ENCODE peak calls at places on chromosomes 6 and 20, in seven cellular contexts. W is SW 1271, A is IMR-90, R is NCI-H1436, N is Right ventricle myocardium superior, K is mesothelial cell of epicardium, B is transverse colon. G is an unnamed sample.
A peak's percentile ranks its signal among the peaks of the same experiment; 100 is the strongest.

GRCh38 chr6:83958250-83958685 is 75.3 kb upstream of the MRAP2 start:
- DNase-seq in W (no peak), A (peak; percentile 44), R (no peak), N (no peak), K (no peak), B (no peak), G (no peak)

GRCh38 chr6:153625089-153625488 is 414.0 kb upstream of the OPRM1 start:
- DNase-seq in W (no peak), A (no peak), R (no peak), N (no peak), K (peak; percentile 72), B (no peak), G (no peak)

GRCh38 chr20:25495189-25495824 is 87.8 kb downstream of the GINS1 start:
- DNase-seq in W (no peak), A (no peak), R (peak; percentile 6), N (no peak), K (no peak), B (no peak), G (peak; percentile 14)

GRCh38 chr6:132907915-132908314 is 93.5 kb downstream of the RPS12 start:
- DNase-seq in W (no peak), A (peak; percentile 93), R (no peak), N (no peak), K (no peak), B (no peak), G (no peak)

GRCh38 chr6:116111552-116112528 is 11.2 kb downstream of the NT5DC1 start:
- DNase-seq in W (no peak), A (peak; percentile 44), R (peak; percentile 9), N (no peak), K (no peak), B (peak; percentile 49), G (no peak)

GRCh38 chr6:140921366-140922226 is 1211.1 kb upstream of the GJE1 start:
- DNase-seq in W (no peak), A (peak; percentile 86), R (no peak), N (no peak), K (no peak), B (peak; percentile 19), G (no peak)

GRCh38 chr6:167825059-167825758 is 1.5 kb upstream of the AFDN start:
- DNase-seq in W (no peak), A (no peak), R (no peak), N (no peak), K (no peak), B (no peak), G (no peak)

GRCh38 chr6:37488464-37488863 is 11.2 kb downstream of the CCDC167 start:
- DNase-seq in W (no peak), A (no peak), R (no peak), N (no peak), K (no peak), B (no peak), G (no peak)

GRCh38 chr6:37283268-37283667 is 25.3 kb upstream of the TMEM217 start:
- DNase-seq in W (no peak), A (peak; percentile 20), R (no peak), N (no peak), K (no peak), B (no peak), G (no peak)

GRCh38 chr6:104771258-104771832 is 88.4 kb downstream of the HACE1 start:
- DNase-seq in W (no peak), A (peak; percentile 44), R (peak; percentile 7), N (no peak), K (no peak), B (no peak), G (no peak)

GRCh38 chr20:11712611-11713160 is 205.0 kb upstream of the BTBD3 start:
- DNase-seq in W (no peak), A (no peak), R (no peak), N (no peak), K (no peak), B (no peak), G (no peak)

GRCh38 chr6:143675327-143675900 is 2.4 kb upstream of the PHACTR2 start:
- DNase-seq in W (no peak), A (no peak), R (no peak), N (no peak), K (no peak), B (no peak), G (no peak)

GRCh38 chr6:113209315-113209714 is 647.8 kb upstream of the MARCKS start:
- DNase-seq in W (no peak), A (no peak), R (no peak), N (no peak), K (no peak), B (no peak), G (no peak)

GRCh38 chr6:127406122-127406521 is 53.1 kb downstream of the KIAA0408 start:
- DNase-seq in W (no peak), A (no peak), R (no peak), N (no peak), K (no peak), B (no peak), G (no peak)

GRCh38 chr6:43954311-43955131 is 172.7 kb downstream of the MRPL14 start:
- DNase-seq in W (no peak), A (no peak), R (no peak), N (peak; percentile 82), K (no peak), B (no peak), G (no peak)

GRCh38 chr6:34015576-34015975 is 130.3 kb downstream of the GRM4 start:
- DNase-seq in W (no peak), A (no peak), R (no peak), N (no peak), K (no peak), B (no peak), G (no peak)

GRCh38 chr20:3900187-3900604 is 11.0 kb downstream of the PANK2 start:
- DNase-seq in W (no peak), A (no peak), R (no peak), N (no peak), K (no peak), B (no peak), G (no peak)

GRCh38 chr6:170147056-170147787 is 143.7 kb downstream of the DLL1 start:
- DNase-seq in W (no peak), A (no peak), R (no peak), N (peak; percentile 57), K (no peak), B (no peak), G (no peak)

GRCh38 chr20:56202493-56203077 is 45.9 kb upstream of the MC3R start:
- DNase-seq in W (no peak), A (no peak), R (no peak), N (no peak), K (no peak), B (no peak), G (no peak)

GRCh38 chr6:30800876-30801275 is 56.5 kb upstream of the IER3 start:
- DNase-seq in W (no peak), A (no peak), R (no peak), N (no peak), K (no peak), B (no peak), G (no peak)

GRCh38 chr6:677919-678318 is 15.0 kb downstream of the EXOC2 start:
- DNase-seq in W (no peak), A (no peak), R (no peak), N (no peak), K (no peak), B (no peak), G (no peak)

GRCh38 chr6:44717431-44717830 is 329.9 kb downstream of the CDC5L start:
- DNase-seq in W (no peak), A (no peak), R (no peak), N (no peak), K (no peak), B (no peak), G (no peak)

GRCh38 chr6:118830691-118831090 is 63.3 kb upstream of the ASF1A start:
- DNase-seq in W (no peak), A (no peak), R (no peak), N (no peak), K (no peak), B (no peak), G (no peak)

GRCh38 chr6:143015300-143015706 is 45.4 kb upstream of the AIG1 start:
- DNase-seq in W (no peak), A (no peak), R (no peak), N (no peak), K (no peak), B (no peak), G (no peak)

GRCh38 chr6:10522929-10523573 is 1.9 kb downstream of the GCNT2 start:
- DNase-seq in W (no peak), A (no peak), R (no peak), N (no peak), K (no peak), B (no peak), G (no peak)

GRCh38 chr6:14542670-14543366 is 425.2 kb downstream of the CD83 start:
- DNase-seq in W (no peak), A (peak; percentile 96), R (no peak), N (no peak), K (no peak), B (no peak), G (no peak)

GRCh38 chr6:108655840-108656650 is 95.3 kb downstream of the FOXO3 start:
- DNase-seq in W (no peak), A (peak; percentile 90), R (no peak), N (no peak), K (no peak), B (no peak), G (no peak)

GRCh38 chr20:45826381-45827019 is 612 bp downstream of the TNNC2 start:
- DNase-seq in W (no peak), A (peak; percentile 31), R (no peak), N (no peak), K (no peak), B (no peak), G (peak; percentile 87)

GRCh38 chr6:107716688-107717089 is 107.4 kb downstream of the SCML4 start:
- DNase-seq in W (no peak), A (peak; percentile 43), R (no peak), N (no peak), K (no peak), B (peak; percentile 46), G (no peak)

GRCh38 chr6:112881828-112882227 is 534.7 kb downstream of the RFPL4B start:
- DNase-seq in W (no peak), A (peak; percentile 13), R (no peak), N (no peak), K (no peak), B (no peak), G (no peak)

GRCh38 chr6:150470131-150470530 is 101.3 kb downstream of the IYD start:
- DNase-seq in W (no peak), A (no peak), R (no peak), N (no peak), K (no peak), B (no peak), G (no peak)

GRCh38 chr6:2790588-2790987 is 25.4 kb downstream of the WRNIP1 start:
- DNase-seq in W (no peak), A (peak; percentile 85), R (no peak), N (no peak), K (no peak), B (no peak), G (no peak)

GRCh38 chr20:31990958-31991705 is 19.1 kb upstream of the CCM2L start:
- DNase-seq in W (no peak), A (no peak), R (no peak), N (no peak), K (no peak), B (no peak), G (no peak)

GRCh38 chr6:106799008-106799952 is 169.9 kb downstream of the QRSL1 start:
- DNase-seq in W (no peak), A (peak; percentile 26), R (no peak), N (no peak), K (no peak), B (no peak), G (no peak)

GRCh38 chr6:37171970-37172812 is 2.2 kb downstream of the PIM1 start:
- DNase-seq in W (peak; percentile 82), A (peak; percentile 94), R (peak; percentile 77), N (peak; percentile 90), K (peak; percentile 91), B (peak; percentile 94), G (peak; percentile 94)

GRCh38 chr20:36726168-36726567 is 19.7 kb downstream of the NDRG3 start:
- DNase-seq in W (no peak), A (peak; percentile 34), R (no peak), N (no peak), K (no peak), B (no peak), G (no peak)

GRCh38 chr6:80618953-80619352 is 512.5 kb downstream of the BCKDHB start:
- DNase-seq in W (no peak), A (peak; percentile 63), R (no peak), N (no peak), K (no peak), B (no peak), G (no peak)

GRCh38 chr6:1481326-1481725 is 92.0 kb downstream of the FOXF2 start:
- DNase-seq in W (peak; percentile 85), A (peak; percentile 84), R (no peak), N (no peak), K (no peak), B (no peak), G (no peak)

G was measured in posterior vena cava.